ENCODE peak calls at places on chromosome 1, in nine cellular contexts. U is transverse colon, Q is GM23338, W is stomach, F is HCT116, B is upper lobe of left lung, K is suprapubic skin, H is SK-N-MC, C is esophagus muscularis mucosa. D is an unnamed sample.

GRCh38 chr1:108000620-108001105 is 35.7 kb upstream of the VAV3 start:
- DNase-seq in U (no peak), Q (no peak), W (peak), F (no peak), B (no peak), K (no peak), H (no peak), C (no peak), D (peak)

GRCh38 chr1:192954705-192955265 is 104.4 kb downstream of the UCHL5 start:
- DNase-seq in U (no peak), Q (no peak), W (no peak), F (no peak), B (peak), K (no peak), H (no peak), C (no peak), D (no peak)

GRCh38 chr1:237873487-237873927 is 17.2 kb downstream of the ZP4 start:
- DNase-seq in U (no peak), Q (peak), W (no peak), F (no peak), B (no peak), K (no peak), H (no peak), C (no peak), D (no peak)

GRCh38 chr1:185404864-185405568 is 88.0 kb upstream of the IVNS1ABP start:
- DNase-seq in U (no peak), Q (no peak), W (no peak), F (no peak), B (no peak), K (no peak), H (no peak), C (no peak), D (no peak)

GRCh38 chr1:68116643-68117235 is 66.3 kb upstream of the DIRAS3 start:
- DNase-seq in U (peak), Q (peak), W (peak), F (peak), B (peak), K (no peak), H (peak), C (peak), D (peak)

GRCh38 chr1:228735871-228736586 is 750 bp downstream of the RHOU start:
- DNase-seq in U (peak), Q (peak), W (peak), F (peak), B (peak), K (peak), H (no peak), C (peak), D (peak)

GRCh38 chr1:159594581-159594980 is 7.0 kb downstream of the APCS start:
- DNase-seq in U (no peak), Q (no peak), W (no peak), F (no peak), B (no peak), K (no peak), H (no peak), C (no peak), D (no peak)

GRCh38 chr1:193325771-193326170 is 139.4 kb upstream of the B3GALT2 start:
- DNase-seq in U (no peak), Q (no peak), W (no peak), F (no peak), B (no peak), K (no peak), H (no peak), C (no peak), D (no peak)

GRCh38 chr1:117371436-117372151 is 4.3 kb downstream of the MAN1A2 start:
- DNase-seq in U (no peak), Q (peak), W (no peak), F (no peak), B (no peak), K (no peak), H (no peak), C (no peak), D (no peak)

GRCh38 chr1:104765115-104765514 is 1015.4 kb downstream of the AMY1C start:
- DNase-seq in U (no peak), Q (no peak), W (no peak), F (no peak), B (no peak), K (no peak), H (no peak), C (no peak), D (no peak)

GRCh38 chr1:151905070-151905442 is 4.3 kb downstream of the THEM4 start:
- DNase-seq in U (no peak), Q (no peak), W (no peak), F (no peak), B (peak), K (no peak), H (no peak), C (no peak), D (no peak)

GRCh38 chr1:6673816-6674398 is 27.7 kb downstream of the DNAJC11 start:
- DNase-seq in U (no peak), Q (no peak), W (no peak), F (no peak), B (no peak), K (no peak), H (no peak), C (no peak), D (no peak)

GRCh38 chr1:7229696-7230095 is 444.4 kb downstream of the CAMTA1 start:
- DNase-seq in U (no peak), Q (no peak), W (no peak), F (no peak), B (no peak), K (no peak), H (no peak), C (peak), D (no peak)

GRCh38 chr1:2526824-2527552 is 592 bp upstream of the PANK4 start:
- DNase-seq in U (peak), Q (no peak), W (no peak), F (no peak), B (no peak), K (peak), H (no peak), C (no peak), D (no peak)

GRCh38 chr1:246324711-246325110 is 182.4 kb downstream of the SMYD3 start:
- DNase-seq in U (no peak), Q (peak), W (no peak), F (no peak), B (no peak), K (no peak), H (no peak), C (no peak), D (no peak)

GRCh38 chr1:204041232-204041767 is 31.6 kb upstream of the SOX13 start:
- DNase-seq in U (no peak), Q (no peak), W (no peak), F (no peak), B (no peak), K (peak), H (no peak), C (no peak), D (no peak)

GRCh38 chr1:211653329-211653728 is 22.1 kb downstream of the NEK2 start:
- DNase-seq in U (no peak), Q (no peak), W (no peak), F (no peak), B (peak), K (no peak), H (no peak), C (no peak), D (no peak)

GRCh38 chr1:2318294-2319278 is 72.8 kb downstream of the MORN1 start:
- DNase-seq in U (no peak), Q (no peak), W (no peak), F (no peak), B (no peak), K (no peak), H (peak), C (no peak), D (no peak)

GRCh38 chr1:64675718-64676345 is 69.0 kb upstream of the RAVER2 start:
- DNase-seq in U (no peak), Q (peak), W (no peak), F (no peak), B (no peak), K (no peak), H (no peak), C (no peak), D (no peak)

GRCh38 chr1:210932104-210932503 is 201.8 kb downstream of the KCNH1 start:
- DNase-seq in U (no peak), Q (no peak), W (no peak), F (no peak), B (no peak), K (no peak), H (no peak), C (no peak), D (no peak)

GRCh38 chr1:113998361-113998760 is 19.1 kb downstream of the OLFML3 start:
- DNase-seq in U (no peak), Q (no peak), W (no peak), F (no peak), B (no peak), K (no peak), H (peak), C (no peak), D (no peak)

GRCh38 chr1:232904131-232904530 is 46.3 kb upstream of the NTPCR start:
- DNase-seq in U (peak), Q (no peak), W (no peak), F (no peak), B (no peak), K (no peak), H (no peak), C (no peak), D (no peak)

DNA sequence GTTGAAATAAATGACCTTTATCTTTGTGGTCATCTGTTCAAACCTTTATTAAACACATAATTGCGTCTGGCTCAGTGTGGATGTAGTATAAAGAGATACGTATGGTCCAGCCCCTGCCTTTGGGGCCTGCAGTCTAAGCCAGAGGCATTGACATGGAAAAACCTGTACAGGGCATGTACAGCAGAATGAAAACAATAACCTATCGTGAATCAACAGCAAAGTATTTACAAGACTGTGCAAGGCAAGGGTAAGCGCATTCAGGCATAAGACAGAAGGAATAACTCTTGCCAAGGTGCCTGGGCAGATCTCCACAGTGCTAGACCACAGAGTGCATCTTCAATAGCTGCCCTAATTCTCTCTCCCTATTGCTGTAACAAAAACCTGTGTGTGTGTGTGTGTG is 35.5 kb downstream of the KIRREL1 start:
- DNase-seq in U (no peak), Q (no peak), W (no peak), F (no peak), B (no peak), K (no peak), H (no peak), C (no peak), D (peak)
- TF ChIP-seq POLR2AphosphoS5 in U (no peak), Q (no peak), W (no peak), F (no peak), B (no peak), K (no peak), H (no peak), C (no peak), D (peak)

GRCh38 chr1:54370287-54371003 is 35.7 kb downstream of the SSBP3 start:
- DNase-seq in U (no peak), Q (no peak), W (no peak), F (no peak), B (no peak), K (no peak), H (no peak), C (no peak), D (no peak)

GRCh38 chr1:54374766-54375165 is 31.4 kb downstream of the SSBP3 start:
- DNase-seq in U (no peak), Q (no peak), W (no peak), F (no peak), B (no peak), K (no peak), H (no peak), C (no peak), D (no peak)

GRCh38 chr1:54372978-54373377 is 33.2 kb downstream of the SSBP3 start:
- DNase-seq in U (no peak), Q (no peak), W (no peak), F (no peak), B (no peak), K (no peak), H (no peak), C (no peak), D (no peak)

GRCh38 chr1:54371936-54372385 is 34.2 kb downstream of the SSBP3 start:
- DNase-seq in U (no peak), Q (no peak), W (no peak), F (no peak), B (no peak), K (no peak), H (no peak), C (no peak), D (no peak)

GRCh38 chr1:54371038-54371935 is 34.9 kb downstream of the SSBP3 start:
- DNase-seq in U (peak), Q (no peak), W (peak), F (no peak), B (no peak), K (no peak), H (no peak), C (no peak), D (peak)
- H3K27ac ChIP-seq in U (peak), Q (no peak), W (peak), F (no peak), B (no peak), K (peak), H (no peak), C (no peak), D (peak)

GRCh38 chr1:150613061-150613920 is 16.1 kb downstream of the ENSA start:
- DNase-seq in U (peak), Q (no peak), W (no peak), F (peak), B (peak), K (no peak), H (no peak), C (no peak), D (peak)
- H3K4me3 ChIP-seq in U (no peak), Q (no peak), W (no peak), F (peak), B (no peak), K (no peak), H (no peak), C (peak), D (no peak)

GRCh38 chr1:63669151-63669961 is 76.1 kb downstream of the PGM1 start:
- DNase-seq in U (no peak), Q (no peak), W (peak), F (no peak), B (no peak), K (no peak), H (no peak), C (no peak), D (peak)

GRCh38 chr1:63671514-63671913 is 78.3 kb downstream of the PGM1 start:
- DNase-seq in U (no peak), Q (no peak), W (no peak), F (no peak), B (no peak), K (no peak), H (no peak), C (no peak), D (no peak)

GRCh38 chr1:63668298-63668697 is 75.1 kb downstream of the PGM1 start:
- DNase-seq in U (no peak), Q (no peak), W (no peak), F (no peak), B (no peak), K (no peak), H (no peak), C (no peak), D (no peak)

GRCh38 chr1:63674238-63674864 is 81.1 kb downstream of the PGM1 start:
- DNase-seq in U (peak), Q (peak), W (peak), F (peak), B (peak), K (no peak), H (peak), C (peak), D (peak)

GRCh38 chr1:63670164-63670563 is 77.0 kb downstream of the PGM1 start:
- DNase-seq in U (no peak), Q (no peak), W (no peak), F (no peak), B (no peak), K (no peak), H (no peak), C (no peak), D (no peak)
- TF ChIP-seq POLR2AphosphoS5 in U (no peak), Q (no peak), W (no peak), F (no peak), B (no peak), K (no peak), H (no peak), C (no peak), D (no peak)

D was measured in prostate gland.